ENCODE peak calls at places on chromosome 9, in five cellular contexts. J, W, N, A and L are unnamed samples.

GRCh38 chr9:129319938-129320481 is 141.9 kb upstream of the IER5L start:
- DNase-seq in J (no peak), A (no peak), W (no peak), N (no peak), L (no peak)

GRCh38 chr9:135924628-135925338 is 17.4 kb upstream of the CAMSAP1 start:
- DNase-seq in W (no peak), A (no peak), J (no peak), N (no peak), L (no peak)

GRCh38 chr9:137175345-137175961 is 3.6 kb upstream of the TMEM210 start:
- DNase-seq in W (no peak), A (peak), N (no peak), J (no peak), L (no peak)

GRCh38 chr9:83061036-83061435 is 1.9 kb downstream of the RASEF start:
- DNase-seq in N (peak), A (no peak), W (no peak), J (no peak), L (no peak)

GRCh38 chr9:92738661-92739081 is 26.0 kb downstream of the BICD2 start:
- DNase-seq in N (peak), W (no peak), A (no peak), J (no peak), L (no peak)

GRCh38 chr9:109013678-109014145 is 413 bp upstream of the CTNNAL1 start:
- DNase-seq in W (no peak), J (no peak), A (no peak), N (peak), L (peak)

GRCh38 chr9:110141118-110141797 is 66.7 kb downstream of the C9orf152 start:
- DNase-seq in J (no peak), W (peak), A (no peak), N (peak), L (no peak)

GRCh38 chr9:137236238-137236935 is 4.7 kb upstream of the TUBB4B start:
- DNase-seq in W (peak), N (peak), J (peak), A (peak), L (no peak)

GRCh38 chr9:9598723-9599122 is 1014.1 kb downstream of the PTPRD start:
- DNase-seq in A (no peak), J (no peak), W (no peak), N (no peak), L (no peak)

GRCh38 chr9:112884086-112884485 is 6.6 kb downstream of the SLC46A2 start:
- DNase-seq in A (no peak), W (no peak), J (no peak), N (peak), L (no peak)

GRCh38 chr9:111399772-111400563 is 69.9 kb upstream of the OR2K2 start:
- DNase-seq in J (no peak), N (peak), W (no peak), A (no peak), L (no peak)

GRCh38 chr9:79662553-79662956 is 90.8 kb downstream of the TLE4 start:
- DNase-seq in J (no peak), A (no peak), W (no peak), N (no peak), L (no peak)